ENCODE peak calls at places on chromosomes 13 and 19, in five cellular contexts. P is uterus; T is mucosa of descending colon; I is transverse colon; Z is CD4-positive, alpha-beta T cell. U is an unnamed sample.

GRCh38 chr19:27974082-27974513 is 1238.9 kb downstream of the UQCRFS1 start:
- DNase-seq in P (no peak), T (peak; percentile 21), I (peak; percentile 9), Z (no peak), U (no peak)

GRCh38 chr13:46211116-46211515 is 612 bp upstream of the LRRC63 start:
- DNase-seq in P (no peak), T (peak; percentile 14), I (no peak), Z (no peak), U (peak; percentile 38)

GRCh38 chr19:5293607-5294089 is 47.0 kb downstream of the PTPRS start:
- DNase-seq in P (peak; percentile 43), T (no peak), I (no peak), Z (peak; percentile 7), U (peak; percentile 66)

GRCh38 chr13:24053505-24054251 is 106.8 kb upstream of the SPATA13 start:
- DNase-seq in P (peak; percentile 27), T (peak; percentile 73), I (peak; percentile 72), Z (peak; percentile 53), U (peak; percentile 79)

GRCh38 chr13:104571161-104571889 is 1505.1 kb upstream of the SLC10A2 start:
- DNase-seq in P (peak; percentile 39), T (peak; percentile 91), I (peak; percentile 69), Z (no peak), U (peak; percentile 7)

GRCh38 chr13:33692531-33692930 is 125.4 kb upstream of the RFC3 start:
- DNase-seq in P (no peak), T (no peak), I (no peak), Z (no peak), U (no peak)

GRCh38 chr13:110812111-110812868 is 98.8 kb downstream of the ING1 start:
- DNase-seq in P (no peak), T (no peak), I (no peak), Z (no peak), U (no peak)

GRCh38 chr19:17933414-17934129 is 757 bp downstream of the CCDC124 start:
- DNase-seq in P (no peak), T (no peak), I (no peak), Z (no peak), U (no peak)

GRCh38 chr13:98260357-98261164 is 83.5 kb upstream of the RNF113B start:
- DNase-seq in P (no peak), T (no peak), I (no peak), Z (no peak), U (no peak)

GRCh38 chr13:49517461-49517860 is 21.7 kb downstream of the PHF11 start:
- DNase-seq in P (no peak), T (no peak), I (no peak), Z (no peak), U (no peak)

GRCh38 chr13:59666504-59666903 is 497.2 kb downstream of the DIAPH3 start:
- DNase-seq in P (no peak), T (no peak), I (no peak), Z (no peak), U (no peak)

GRCh38 chr19:40605201-40605971 is 4.2 kb downstream of the LTBP4 start:
- DNase-seq in P (peak; percentile 75), T (peak; percentile 93), I (peak; percentile 93), Z (peak; percentile 78), U (peak; percentile 84)
- TF ChIP-seq CTCF in P (peak; percentile 36), T (no peak), I (no peak), Z (peak; percentile 38), U (peak; percentile 37)

DNA sequence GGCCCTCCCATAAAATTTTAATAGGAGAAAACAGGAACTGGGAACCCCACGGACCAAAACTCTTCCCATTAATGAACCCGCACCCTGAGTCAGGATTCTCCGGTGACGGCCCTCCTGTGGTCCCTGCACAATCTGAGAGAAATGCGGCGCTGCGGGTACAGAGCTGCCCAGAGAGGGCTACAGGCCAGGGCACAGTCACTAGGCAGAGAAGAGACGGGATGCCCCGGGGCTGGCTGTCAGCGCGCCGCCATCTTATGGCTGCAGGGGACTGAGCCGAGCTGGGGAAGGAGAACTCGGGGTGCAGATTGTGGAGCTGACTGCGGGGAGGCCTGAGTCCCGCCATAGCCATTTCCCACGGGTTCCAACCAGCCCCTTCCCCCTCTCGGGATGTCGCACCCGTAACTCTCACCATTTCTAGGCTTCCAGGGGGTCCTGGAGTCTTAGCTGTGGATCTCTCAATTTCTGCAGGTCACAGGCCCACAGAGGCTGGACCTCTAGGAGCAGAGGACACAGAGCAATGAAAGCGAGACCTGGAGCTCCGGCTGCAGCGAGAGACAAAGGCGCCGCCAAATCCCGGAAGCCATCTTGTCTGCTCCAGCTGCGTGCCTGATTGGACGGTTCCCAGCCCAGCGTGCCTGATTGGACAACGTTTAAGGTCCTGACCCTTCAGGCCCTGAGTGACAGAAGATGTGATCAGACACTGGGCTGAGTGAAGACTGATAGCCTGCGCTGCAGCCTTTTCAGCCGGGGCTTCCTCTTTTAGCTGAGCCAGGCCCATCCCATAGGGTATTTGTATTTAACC is at the start of gene ZNF675:
- DNase-seq in P (peak; percentile 85), T (peak; percentile 94), I (peak; percentile 93), Z (peak; percentile 85), U (peak; percentile 84)
- TF ChIP-seq CTCF in P (no peak), T (no peak), I (no peak), Z (no peak), U (no peak)

GRCh38 chr19:588093-588742 is 1.5 kb upstream of the HCN2 start:
- DNase-seq in P (no peak), T (peak; percentile 71), I (peak; percentile 76), Z (peak; percentile 58), U (peak; percentile 79)

GRCh38 chr19:590396-590745 is 690 bp downstream of the HCN2 start:
- DNase-seq in P (no peak), T (no peak), I (no peak), Z (no peak), U (no peak)

GRCh38 chr19:589693-590395 is at the start of gene HCN2:
- DNase-seq in P (no peak), T (no peak), I (no peak), Z (no peak), U (no peak)

GRCh38 chr19:590750-591098 is 1.0 kb downstream of the HCN2 start:
- DNase-seq in P (no peak), T (no peak), I (no peak), Z (no peak), U (no peak)

GRCh38 chr19:588758-589692 is 656 bp upstream of the HCN2 start:
- DNase-seq in P (no peak), T (no peak), I (no peak), Z (no peak), U (no peak)
- TF ChIP-seq CTCF in P (no peak), T (no peak), I (no peak), Z (no peak), U (no peak)

GRCh38 chr13:38670627-38671026 is 16.2 kb upstream of the FREM2 start:
- DNase-seq in P (no peak), T (no peak), I (no peak), Z (no peak), U (no peak)
- TF ChIP-seq CTCF in P (no peak), T (no peak), I (no peak), Z (no peak), U (no peak)

GRCh38 chr19:42284066-42284501 is 15.0 kb downstream of the CIC start:
- DNase-seq in P (peak; percentile 87), T (peak; percentile 71), I (peak; percentile 89), Z (peak; percentile 86), U (peak; percentile 94)
- TF ChIP-seq CTCF in P (no peak), T (no peak), I (no peak), Z (no peak), U (no peak)

GRCh38 chr19:45753548-45753947 is 15.5 kb downstream of the SIX5 start:
- DNase-seq in P (no peak), T (no peak), I (no peak), Z (no peak), U (peak; percentile 37)
- TF ChIP-seq CTCF in P (no peak), T (no peak), I (no peak), Z (no peak), U (no peak)

GRCh38 chr19:29785955-29786589 is 25.7 kb upstream of the CCNE1 start:
- DNase-seq in P (no peak), T (no peak), I (no peak), Z (no peak), U (peak; percentile 67)
- TF ChIP-seq CTCF in P (no peak), T (no peak), I (no peak), Z (no peak), U (peak; percentile 25)

GRCh38 chr13:21310220-21310619 is 133.8 kb downstream of the MRPL57 start:
- DNase-seq in P (no peak), T (no peak), I (no peak), Z (no peak), U (no peak)

GRCh38 chr13:21304256-21304655 is 127.8 kb downstream of the MRPL57 start:
- DNase-seq in P (no peak), T (no peak), I (no peak), Z (no peak), U (no peak)

GRCh38 chr13:21309542-21310172 is 133.2 kb downstream of the MRPL57 start:
- DNase-seq in P (no peak), T (no peak), I (no peak), Z (no peak), U (no peak)
- TF ChIP-seq CTCF in P (no peak), T (no peak), I (no peak), Z (no peak), U (no peak)

GRCh38 chr13:102596147-102597028 is at the start of gene TPP2:
- DNase-seq in P (peak; percentile 100), T (peak; percentile 99), I (peak; percentile 100), Z (peak; percentile 97), U (peak; percentile 99)
- TF ChIP-seq CTCF in P (no peak), T (no peak), I (no peak), Z (no peak), U (no peak)

GRCh38 chr13:27148900-27149299 is 22.7 kb downstream of the USP12 start:
- DNase-seq in P (no peak), T (no peak), I (no peak), Z (no peak), U (no peak)
- TF ChIP-seq CTCF in P (no peak), T (no peak), I (no peak), Z (no peak), U (no peak)